ENCODE peak calls at places on chromosomes 11 and 22, in eight cellular contexts. One of them, this sample, is unnamed.

GRCh38 chr11:77188912-77189491 is 61.0 kb downstream of the MYO7A start:
- DNase-seq in MCF 10A: no peak
- DNase-seq in right lobe of liver: peak; percentile 20
- DNase-seq in progenitor cell of endocrine pancreas: no peak
- DNase-seq in AG04450: no peak
- DNase-seq in GM10248: no peak
- DNase-seq in H9: peak; percentile 82
- DNase-seq in omental fat pad: no peak
- DNase-seq in this sample: no peak

GRCh38 chr11:12108875-12109453 is 1.4 kb upstream of the MICAL2 start:
- DNase-seq in omental fat pad: no peak
- DNase-seq in right lobe of liver: no peak
- DNase-seq in GM10248: no peak
- DNase-seq in H9: no peak
- DNase-seq in progenitor cell of endocrine pancreas: no peak
- DNase-seq in AG04450: no peak
- DNase-seq in MCF 10A: no peak
- DNase-seq in this sample: no peak

GRCh38 chr11:35360059-35360530 is 59.3 kb downstream of the SLC1A2 start:
- DNase-seq in right lobe of liver: no peak
- DNase-seq in MCF 10A: no peak
- DNase-seq in H9: no peak
- DNase-seq in progenitor cell of endocrine pancreas: no peak
- DNase-seq in omental fat pad: no peak
- DNase-seq in AG04450: no peak
- DNase-seq in GM10248: no peak
- DNase-seq in this sample: no peak

GRCh38 chr11:1878134-1879031 is 13.3 kb downstream of the PRR33 start:
- DNase-seq in GM10248: no peak
- DNase-seq in H9: no peak
- DNase-seq in MCF 10A: no peak
- DNase-seq in progenitor cell of endocrine pancreas: no peak
- DNase-seq in AG04450: no peak
- DNase-seq in right lobe of liver: peak; percentile 13
- DNase-seq in omental fat pad: no peak
- DNase-seq in this sample: no peak

GRCh38 chr22:44603774-44604173 is 98.2 kb upstream of the PRR5 start:
- DNase-seq in progenitor cell of endocrine pancreas: no peak
- DNase-seq in GM10248: no peak
- DNase-seq in MCF 10A: no peak
- DNase-seq in H9: no peak
- DNase-seq in AG04450: no peak
- DNase-seq in right lobe of liver: no peak
- DNase-seq in omental fat pad: no peak
- DNase-seq in this sample: no peak

GRCh38 chr22:19429950-19430889 is 1.3 kb downstream of the HIRA start:
- DNase-seq in GM10248: peak; percentile 38
- DNase-seq in omental fat pad: no peak
- DNase-seq in AG04450: no peak
- DNase-seq in MCF 10A: peak; percentile 54
- DNase-seq in right lobe of liver: peak; percentile 73
- DNase-seq in progenitor cell of endocrine pancreas: no peak
- DNase-seq in H9: no peak
- DNase-seq in this sample: no peak

GRCh38 chr22:38012604-38013072 is 28.3 kb upstream of the SOX10 start:
- DNase-seq in right lobe of liver: no peak
- DNase-seq in H9: no peak
- DNase-seq in MCF 10A: no peak
- DNase-seq in omental fat pad: no peak
- DNase-seq in AG04450: no peak
- DNase-seq in progenitor cell of endocrine pancreas: no peak
- DNase-seq in GM10248: no peak
- DNase-seq in this sample: no peak

GRCh38 chr11:124722176-124722575 is 17.6 kb upstream of the NRGN start:
- DNase-seq in progenitor cell of endocrine pancreas: no peak
- DNase-seq in MCF 10A: no peak
- DNase-seq in omental fat pad: no peak
- DNase-seq in right lobe of liver: no peak
- DNase-seq in GM10248: no peak
- DNase-seq in H9: no peak
- DNase-seq in AG04450: no peak
- DNase-seq in this sample: no peak

GRCh38 chr22:27462190-27462589 is 339.4 kb downstream of the MN1 start:
- DNase-seq in GM10248: no peak
- DNase-seq in H9: no peak
- DNase-seq in MCF 10A: no peak
- DNase-seq in AG04450: no peak
- DNase-seq in omental fat pad: no peak
- DNase-seq in right lobe of liver: no peak
- DNase-seq in progenitor cell of endocrine pancreas: peak; percentile 23
- DNase-seq in this sample: no peak

GRCh38 chr11:44760477-44760872 is 33.7 kb downstream of the TSPAN18 start:
- DNase-seq in right lobe of liver: no peak
- DNase-seq in GM10248: no peak
- DNase-seq in AG04450: no peak
- DNase-seq in omental fat pad: no peak
- DNase-seq in MCF 10A: no peak
- DNase-seq in H9: peak; percentile 4
- DNase-seq in progenitor cell of endocrine pancreas: no peak
- DNase-seq in this sample: no peak

GRCh38 chr11:13944801-13945505 is 17.6 kb upstream of the SPON1 start:
- DNase-seq in GM10248: no peak
- DNase-seq in H9: no peak
- DNase-seq in MCF 10A: no peak
- DNase-seq in AG04450: no peak
- DNase-seq in omental fat pad: no peak
- DNase-seq in right lobe of liver: no peak
- DNase-seq in progenitor cell of endocrine pancreas: no peak
- DNase-seq in this sample: no peak

GRCh38 chr11:73152086-73152853 is 10.2 kb upstream of the FCHSD2 start:
- DNase-seq in omental fat pad: no peak
- DNase-seq in H9: no peak
- DNase-seq in AG04450: no peak
- DNase-seq in right lobe of liver: no peak
- DNase-seq in MCF 10A: no peak
- DNase-seq in progenitor cell of endocrine pancreas: no peak
- DNase-seq in GM10248: no peak
- DNase-seq in this sample: no peak

GRCh38 chr11:13291794-13292193 is 14.2 kb downstream of the BMAL1 start:
- DNase-seq in progenitor cell of endocrine pancreas: no peak
- DNase-seq in H9: no peak
- DNase-seq in right lobe of liver: no peak
- DNase-seq in MCF 10A: no peak
- DNase-seq in AG04450: no peak
- DNase-seq in GM10248: no peak
- DNase-seq in omental fat pad: no peak
- DNase-seq in this sample: no peak

GRCh38 chr11:14642873-14643696 is 519 bp upstream of the PDE3B start:
- DNase-seq in GM10248: no peak
- DNase-seq in right lobe of liver: no peak
- DNase-seq in MCF 10A: no peak
- DNase-seq in progenitor cell of endocrine pancreas: no peak
- DNase-seq in H9: no peak
- DNase-seq in omental fat pad: no peak
- DNase-seq in AG04450: no peak
- DNase-seq in this sample: no peak

GRCh38 chr22:19608114-19608494 is 83.9 kb upstream of the CLDN5 start:
- DNase-seq in MCF 10A: no peak
- DNase-seq in right lobe of liver: no peak
- DNase-seq in H9: no peak
- DNase-seq in AG04450: no peak
- DNase-seq in GM10248: no peak
- DNase-seq in progenitor cell of endocrine pancreas: no peak
- DNase-seq in omental fat pad: no peak
- DNase-seq in this sample: no peak

GRCh38 chr11:78080818-78081495 is 1.3 kb upstream of the NDUFC2 start:
- DNase-seq in H9: no peak
- DNase-seq in progenitor cell of endocrine pancreas: no peak
- DNase-seq in right lobe of liver: no peak
- DNase-seq in AG04450: peak; percentile 13
- DNase-seq in GM10248: no peak
- DNase-seq in MCF 10A: no peak
- DNase-seq in omental fat pad: no peak
- DNase-seq in this sample: no peak

DNA sequence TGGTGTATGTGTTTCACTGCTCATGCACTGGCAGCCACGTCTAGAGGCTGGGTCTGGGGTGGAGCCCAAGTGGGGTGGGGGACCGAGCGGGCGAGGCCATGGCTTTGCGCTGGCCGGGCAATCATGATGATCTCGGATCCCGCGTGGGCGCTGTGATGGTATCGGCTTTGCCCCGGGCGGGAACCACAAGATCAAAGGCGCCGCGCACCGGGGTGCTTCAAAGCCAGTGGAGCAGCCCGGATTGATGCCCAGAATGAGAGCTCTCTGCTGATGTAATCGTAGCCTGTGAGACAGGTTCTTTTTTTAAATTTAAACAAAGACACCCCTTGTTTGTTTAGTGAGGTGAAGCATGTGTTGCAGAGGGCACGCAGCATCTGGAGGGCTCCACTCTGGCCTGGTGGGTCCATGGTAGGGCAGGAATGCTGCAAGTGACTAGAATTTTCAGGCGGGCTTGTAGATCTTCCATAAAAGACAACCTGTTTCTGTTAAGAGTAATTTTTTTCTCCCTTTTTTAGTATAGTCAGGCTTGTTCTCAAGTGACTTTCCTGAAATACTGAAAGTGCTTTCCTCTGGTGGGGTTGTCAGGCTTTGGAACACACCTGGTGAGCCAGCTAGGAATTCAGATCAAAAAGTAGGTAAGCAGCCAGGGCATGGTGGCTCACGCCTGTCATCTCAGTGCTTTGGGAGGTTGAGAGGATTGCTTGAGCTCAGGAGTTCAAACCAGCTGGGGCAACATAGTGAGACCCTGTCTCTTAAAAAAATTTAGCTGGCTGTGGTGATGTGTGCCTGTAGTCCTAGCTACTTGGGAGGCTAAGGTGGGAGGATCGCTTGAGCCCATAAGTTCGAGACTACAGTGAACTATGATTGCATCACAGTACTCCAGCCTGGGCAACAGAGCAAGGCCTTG is 40.7 kb downstream of the ZNRF3 start:
- DNase-seq in MCF 10A: no peak
- DNase-seq in omental fat pad: no peak
- DNase-seq in right lobe of liver: peak; percentile 82
- DNase-seq in H9: no peak
- DNase-seq in GM10248: no peak
- DNase-seq in progenitor cell of endocrine pancreas: no peak
- DNase-seq in AG04450: no peak
- DNase-seq in this sample: no peak
- TF ChIP-seq CTCF in MCF 10A: no peak
- TF ChIP-seq CTCF in omental fat pad: no peak
- TF ChIP-seq CTCF in right lobe of liver: no peak
- TF ChIP-seq CTCF in H9: no peak
- TF ChIP-seq CTCF in GM10248: no peak
- TF ChIP-seq CTCF in progenitor cell of endocrine pancreas: no peak
- TF ChIP-seq CTCF in AG04450: no peak
- TF ChIP-seq CTCF in this sample: no peak

GRCh38 chr11:110296226-110297081 is at the start of gene RDX:
- DNase-seq in AG04450: peak; percentile 26
- DNase-seq in MCF 10A: peak; percentile 89
- DNase-seq in GM10248: peak; percentile 94
- DNase-seq in H9: peak; percentile 89
- DNase-seq in omental fat pad: peak; percentile 39
- DNase-seq in right lobe of liver: peak; percentile 83
- DNase-seq in progenitor cell of endocrine pancreas: peak; percentile 64
- DNase-seq in this sample: peak; percentile 71
- TF ChIP-seq CTCF in AG04450: peak; percentile 7
- TF ChIP-seq CTCF in MCF 10A: no peak
- TF ChIP-seq CTCF in GM10248: peak; percentile 12
- TF ChIP-seq CTCF in H9: no peak
- TF ChIP-seq CTCF in omental fat pad: no peak
- TF ChIP-seq CTCF in right lobe of liver: no peak
- TF ChIP-seq CTCF in progenitor cell of endocrine pancreas: no peak
- TF ChIP-seq CTCF in this sample: no peak

DNA sequence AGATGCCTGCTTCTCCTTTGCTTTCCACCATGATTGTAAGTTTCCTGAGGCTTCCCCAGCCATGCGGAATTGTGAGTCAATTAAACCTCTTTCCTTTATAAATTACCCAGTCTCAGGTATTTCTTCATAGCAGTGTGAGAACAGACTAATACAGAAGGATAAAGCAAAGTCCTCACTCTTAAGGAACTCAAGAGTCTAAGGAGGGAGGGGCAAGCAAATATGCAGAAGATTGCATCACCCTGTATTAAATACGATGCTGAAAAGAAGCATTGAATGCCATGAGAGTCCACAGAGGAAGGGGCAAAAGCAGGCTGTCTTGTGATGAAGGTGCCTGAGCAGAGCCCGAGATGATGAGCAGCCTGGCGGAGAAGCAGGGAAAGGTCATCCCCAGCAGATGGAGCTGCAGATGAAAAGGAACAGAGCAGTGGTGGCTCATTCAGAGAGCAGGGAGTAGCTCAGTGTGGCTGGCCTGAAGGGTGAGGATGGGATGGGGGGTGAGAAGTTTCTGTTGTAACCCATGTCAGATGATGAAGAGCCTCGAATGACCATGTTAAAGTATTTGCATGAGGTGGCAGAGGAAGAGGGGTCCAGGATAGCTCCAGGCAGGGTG is 6.3 kb upstream of the IZUMO1R start:
- DNase-seq in AG04450: no peak
- DNase-seq in GM10248: no peak
- DNase-seq in MCF 10A: no peak
- DNase-seq in H9: peak; percentile 52
- DNase-seq in right lobe of liver: no peak
- DNase-seq in progenitor cell of endocrine pancreas: no peak
- DNase-seq in omental fat pad: no peak
- DNase-seq in this sample: no peak
- TF ChIP-seq CTCF in AG04450: no peak
- TF ChIP-seq CTCF in GM10248: no peak
- TF ChIP-seq CTCF in MCF 10A: no peak
- TF ChIP-seq CTCF in H9: peak; percentile 49
- TF ChIP-seq CTCF in right lobe of liver: no peak
- TF ChIP-seq CTCF in progenitor cell of endocrine pancreas: no peak
- TF ChIP-seq CTCF in omental fat pad: no peak
- TF ChIP-seq CTCF in this sample: no peak

GRCh38 chr11:62267050-62267449 is 2.9 kb upstream of the SCGB2A2 start:
- DNase-seq in right lobe of liver: no peak
- DNase-seq in H9: no peak
- DNase-seq in AG04450: no peak
- DNase-seq in omental fat pad: no peak
- DNase-seq in MCF 10A: no peak
- DNase-seq in progenitor cell of endocrine pancreas: no peak
- DNase-seq in GM10248: no peak
- DNase-seq in this sample: no peak

GRCh38 chr11:62273284-62273683 is 3.3 kb downstream of the SCGB2A2 start:
- DNase-seq in right lobe of liver: no peak
- DNase-seq in GM10248: no peak
- DNase-seq in AG04450: no peak
- DNase-seq in progenitor cell of endocrine pancreas: no peak
- DNase-seq in omental fat pad: no peak
- DNase-seq in MCF 10A: no peak
- DNase-seq in H9: no peak
- DNase-seq in this sample: no peak

GRCh38 chr11:62267576-62267975 is 2.4 kb upstream of the SCGB2A2 start:
- DNase-seq in MCF 10A: peak; percentile 6
- DNase-seq in progenitor cell of endocrine pancreas: no peak
- DNase-seq in H9: no peak
- DNase-seq in right lobe of liver: no peak
- DNase-seq in omental fat pad: no peak
- DNase-seq in GM10248: no peak
- DNase-seq in AG04450: no peak
- DNase-seq in this sample: no peak

GRCh38 chr11:62266558-62266957 is 3.4 kb upstream of the SCGB2A2 start:
- DNase-seq in progenitor cell of endocrine pancreas: no peak
- DNase-seq in right lobe of liver: no peak
- DNase-seq in omental fat pad: no peak
- DNase-seq in AG04450: no peak
- DNase-seq in MCF 10A: peak; percentile 31
- DNase-seq in GM10248: no peak
- DNase-seq in H9: no peak
- DNase-seq in this sample: no peak

GRCh38 chr11:62269654-62270278 is at the start of gene SCGB2A2:
- DNase-seq in right lobe of liver: no peak
- DNase-seq in omental fat pad: no peak
- DNase-seq in AG04450: no peak
- DNase-seq in H9: no peak
- DNase-seq in progenitor cell of endocrine pancreas: no peak
- DNase-seq in MCF 10A: peak; percentile 45
- DNase-seq in GM10248: no peak
- DNase-seq in this sample: no peak
- TF ChIP-seq CTCF in right lobe of liver: peak; percentile 26
- TF ChIP-seq CTCF in omental fat pad: no peak
- TF ChIP-seq CTCF in AG04450: no peak
- TF ChIP-seq CTCF in H9: peak; percentile 66
- TF ChIP-seq CTCF in progenitor cell of endocrine pancreas: peak; percentile 36
- TF ChIP-seq CTCF in MCF 10A: peak; percentile 46
- TF ChIP-seq CTCF in GM10248: no peak
- TF ChIP-seq CTCF in this sample: no peak

This sample was measured in endothelial cell.